ENCODE peak calls at places on chromosome X, in five cellular contexts. One of them, this sample, is unnamed.
A peak's percentile ranks its signal among the peaks of the same experiment; 100 is the strongest.

GRCh38 chrX:56233682-56234081 is 1.5 kb downstream of the KLF8 start:
- DNase-seq in HEK293T: no peak
- DNase-seq in non-pigmented ciliary epithelial cell: no peak
- DNase-seq in hepatocyte: peak; percentile 50
- DNase-seq in EH: no peak
- DNase-seq in this sample: no peak

GRCh38 chrX:9184231-9184630 is 150.3 kb upstream of the FAM9B start:
- DNase-seq in non-pigmented ciliary epithelial cell: no peak
- DNase-seq in HEK293T: no peak
- DNase-seq in EH: no peak
- DNase-seq in hepatocyte: no peak
- DNase-seq in this sample: no peak

GRCh38 chrX:152136312-152136711 is 2.1 kb downstream of the MAGEA10 start:
- DNase-seq in HEK293T: no peak
- DNase-seq in non-pigmented ciliary epithelial cell: no peak
- DNase-seq in EH: no peak
- DNase-seq in hepatocyte: no peak
- DNase-seq in this sample: no peak

GRCh38 chrX:11702965-11703631 is 37.4 kb upstream of the ARHGAP6 start:
- DNase-seq in hepatocyte: no peak
- DNase-seq in HEK293T: no peak
- DNase-seq in non-pigmented ciliary epithelial cell: no peak
- DNase-seq in EH: no peak
- DNase-seq in this sample: no peak

GRCh38 chrX:97021680-97022079 is 138.0 kb downstream of the RPA4 start:
- DNase-seq in HEK293T: no peak
- DNase-seq in non-pigmented ciliary epithelial cell: no peak
- DNase-seq in hepatocyte: no peak
- DNase-seq in EH: peak; percentile 29
- DNase-seq in this sample: peak; percentile 12

GRCh38 chrX:148995661-148996060 is 495.2 kb downstream of the AFF2 start:
- DNase-seq in HEK293T: no peak
- DNase-seq in EH: no peak
- DNase-seq in non-pigmented ciliary epithelial cell: no peak
- DNase-seq in hepatocyte: no peak
- DNase-seq in this sample: no peak

GRCh38 chrX:38220936-38221386 is 290 bp upstream of the SRPX start:
- DNase-seq in HEK293T: no peak
- DNase-seq in EH: no peak
- DNase-seq in hepatocyte: no peak
- DNase-seq in non-pigmented ciliary epithelial cell: no peak
- DNase-seq in this sample: no peak

GRCh38 chrX:40537310-40537709 is 43.5 kb upstream of the ATP6AP2 start:
- DNase-seq in EH: no peak
- DNase-seq in HEK293T: no peak
- DNase-seq in hepatocyte: no peak
- DNase-seq in non-pigmented ciliary epithelial cell: no peak
- DNase-seq in this sample: no peak

GRCh38 chrX:22323541-22323940 is 50.8 kb downstream of the CBLL2 start:
- DNase-seq in HEK293T: no peak
- DNase-seq in EH: peak; percentile 83
- DNase-seq in hepatocyte: no peak
- DNase-seq in non-pigmented ciliary epithelial cell: no peak
- DNase-seq in this sample: no peak

GRCh38 chrX:21705215-21705614 is 47.1 kb upstream of the KLHL34 start:
- DNase-seq in non-pigmented ciliary epithelial cell: no peak
- DNase-seq in hepatocyte: no peak
- DNase-seq in HEK293T: no peak
- DNase-seq in EH: no peak
- DNase-seq in this sample: no peak

GRCh38 chrX:130170752-130171445 is 863 bp upstream of the RAB33A start:
- DNase-seq in HEK293T: no peak
- DNase-seq in hepatocyte: peak; percentile 36
- DNase-seq in non-pigmented ciliary epithelial cell: no peak
- DNase-seq in EH: peak; percentile 44
- DNase-seq in this sample: peak; percentile 89

GRCh38 chrX:24574743-24575142 is 72.4 kb downstream of the PCYT1B start:
- DNase-seq in EH: no peak
- DNase-seq in non-pigmented ciliary epithelial cell: no peak
- DNase-seq in hepatocyte: no peak
- DNase-seq in HEK293T: no peak
- DNase-seq in this sample: no peak

This sample was measured in NCI-H1417.